ENCODE peak calls at places on chromosomes 12 and 14, in four cellular contexts. K is testis, P is retinal pigment epithelial cell, Y is transverse colon. R is an unnamed sample.

GRCh38 chr12:28340261-28340660 is 150.0 kb downstream of the CCDC91 start:
- DNase-seq in K (no peak), Y (no peak), P (no peak), R (no peak)

GRCh38 chr12:37546206-37546605 is 770.4 kb upstream of the ALG10B start:
- DNase-seq in Y (no peak), K (no peak), P (no peak), R (no peak)

GRCh38 chr14:49766839-49767238 is 1.1 kb upstream of the KLHDC2 start:
- DNase-seq in K (no peak), P (no peak), Y (peak; percentile 13), R (no peak)

GRCh38 chr12:50825372-50825838 is 17.3 kb upstream of the TMPRSS12 start:
- DNase-seq in P (peak; percentile 29), K (no peak), Y (no peak), R (no peak)

GRCh38 chr14:44893535-44893934 is 68.2 kb downstream of the KLHL28 start:
- DNase-seq in Y (no peak), K (no peak), P (no peak), R (no peak)

GRCh38 chr12:111937429-111937828 is 75.5 kb downstream of the TMEM116 start:
- DNase-seq in Y (no peak), P (peak; percentile 21), K (no peak), R (no peak)

GRCh38 chr14:100721568-100721967 is 5.1 kb upstream of the DLK1 start:
- DNase-seq in K (no peak), Y (no peak), P (no peak), R (no peak)

GRCh38 chr14:68283378-68284123 is 464.0 kb downstream of the RAD51B start:
- DNase-seq in P (no peak), K (no peak), Y (peak; percentile 51), R (no peak)

GRCh38 chr12:5654019-5654418 is 222.1 kb downstream of the NTF3 start:
- DNase-seq in P (no peak), K (no peak), Y (no peak), R (no peak)

GRCh38 chr12:5650804-5651461 is 219.0 kb downstream of the NTF3 start:
- DNase-seq in Y (no peak), K (no peak), P (no peak), R (no peak)

DNA sequence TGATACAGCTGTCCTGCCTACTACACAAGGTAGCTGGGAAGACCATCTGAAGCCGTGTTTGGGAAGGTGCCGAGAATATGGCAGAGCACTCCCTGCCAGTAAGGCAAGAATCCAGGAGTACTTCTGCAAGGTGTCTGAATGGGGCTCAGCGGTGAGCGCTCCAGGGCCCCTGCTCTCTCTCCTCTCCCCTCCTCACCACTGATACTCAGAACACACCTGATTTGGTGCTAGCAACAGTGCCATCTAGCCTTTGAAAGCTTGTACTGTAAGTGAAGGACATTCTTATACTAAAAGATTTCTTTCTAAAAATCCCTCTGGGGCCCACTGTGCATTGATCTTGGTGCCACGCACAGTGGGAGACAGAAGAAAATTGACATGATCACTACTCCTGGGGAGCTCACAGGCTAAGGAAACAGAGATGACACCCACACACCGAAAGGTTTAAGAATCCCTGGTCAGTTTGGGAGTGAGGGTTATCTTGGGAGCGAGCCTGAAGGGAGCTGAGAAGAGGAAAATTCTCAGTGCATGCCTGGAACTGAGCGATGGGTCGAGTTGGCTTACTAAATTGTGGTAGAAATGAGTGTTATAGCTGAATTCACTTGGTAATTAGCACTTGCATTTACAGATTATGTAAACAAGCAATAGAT is 216.9 kb downstream of the NTF3 start:
- DNase-seq in Y (no peak), K (no peak), P (no peak), R (peak; percentile 27)
- TF ChIP-seq CTCF in Y (peak; percentile 46), K (peak; percentile 56), P (peak; percentile 26), R (peak; percentile 65)

GRCh38 chr14:93332853-93333630 is at the start of gene BTBD7:
- DNase-seq in K (peak; percentile 96), Y (peak; percentile 97), P (peak; percentile 74), R (peak; percentile 98)
- TF ChIP-seq CTCF in K (no peak), Y (peak; percentile 54), P (peak; percentile 20), R (no peak)

DNA sequence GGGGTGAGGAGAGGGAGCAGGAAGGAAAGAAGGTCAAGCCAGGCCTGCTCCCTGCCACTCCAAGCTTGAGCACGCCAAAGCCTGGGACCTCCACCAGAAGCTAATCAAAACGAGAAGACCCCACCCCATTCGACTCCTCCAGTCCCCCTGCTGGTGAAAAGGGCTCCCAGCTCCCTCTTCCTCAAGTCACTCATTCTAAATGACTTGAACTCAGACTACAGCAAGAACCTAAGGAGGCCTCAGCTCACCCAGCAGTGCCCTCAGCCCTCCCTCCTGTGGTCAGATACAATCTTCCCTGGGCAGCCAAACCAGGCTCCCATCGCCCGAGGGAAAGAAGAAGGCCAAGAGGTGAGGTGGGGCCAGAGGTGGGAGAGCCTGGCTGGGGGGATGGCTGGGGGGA is 17.4 kb downstream of the HDAC7 start:
- DNase-seq in Y (no peak), K (no peak), P (no peak), R (no peak)
- TF ChIP-seq CTCF in Y (no peak), K (no peak), P (peak; percentile 57), R (peak; percentile 60)

GRCh38 chr12:122880668-122881067 is 15.3 kb downstream of the VPS37B start:
- DNase-seq in Y (no peak), K (peak; percentile 79), P (no peak), R (peak; percentile 49)
- TF ChIP-seq CTCF in Y (peak; percentile 14), K (no peak), P (peak; percentile 51), R (no peak)

DNA sequence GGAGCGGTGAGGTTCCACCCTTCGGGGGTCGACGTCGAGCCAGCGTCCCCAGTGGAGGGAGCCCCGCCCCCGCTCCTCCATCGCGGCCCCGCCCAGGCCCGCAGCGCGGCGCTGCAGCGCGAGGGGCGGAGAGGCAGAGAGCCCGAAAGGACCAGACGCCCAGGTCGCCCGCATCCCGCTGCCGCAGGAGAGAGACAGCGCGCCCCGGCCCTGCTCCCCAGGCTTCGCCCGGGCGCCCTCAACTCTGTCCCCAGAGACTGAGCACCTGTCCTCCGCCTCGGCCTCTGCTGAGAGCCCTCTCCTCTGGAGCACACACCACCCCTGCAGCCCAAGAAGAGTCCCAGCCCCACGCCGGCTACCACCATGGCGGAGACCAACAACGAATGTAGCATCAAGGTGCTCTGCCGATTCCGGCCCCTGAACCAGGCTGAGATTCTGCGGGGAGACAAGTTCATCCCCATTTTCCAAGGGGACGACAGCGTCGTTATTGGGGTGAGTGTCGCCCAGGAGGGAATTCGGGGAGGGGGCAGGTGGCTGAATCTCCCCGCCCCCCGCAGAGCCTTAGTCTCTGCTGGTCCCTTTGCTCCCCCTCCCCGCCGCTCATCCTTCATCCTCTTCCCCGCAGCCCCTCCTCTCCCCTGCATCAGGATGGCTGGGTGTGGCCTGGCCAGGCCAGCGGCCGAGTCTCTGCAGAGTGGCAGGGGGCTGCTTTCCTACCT is at the start of gene KIF5A:
- DNase-seq in K (peak; percentile 52), Y (peak; percentile 49), P (no peak), R (peak; percentile 44)
- TF ChIP-seq CTCF in K (no peak), Y (no peak), P (no peak), R (no peak)

GRCh38 chr12:77357654-77358053 is 292.3 kb upstream of the E2F7 start:
- DNase-seq in P (no peak), Y (no peak), K (no peak), R (no peak)
- TF ChIP-seq CTCF in P (no peak), Y (no peak), K (no peak), R (no peak)

R was measured in endothelial cell.